ENCODE peak calls at places on chromosomes 3 and 15, in four cellular contexts. X is NCI-H1417, V is hypothalamus, F is psoas muscle. Q is an unnamed sample.

GRCh38 chr3:66948853-66949252 is 49.3 kb upstream of the KBTBD8 start:
- DNase-seq in F (no peak), X (no peak), V (no peak), Q (no peak)

GRCh38 chr15:85582076-85582718 is 201.8 kb downstream of the AKAP13 start:
- DNase-seq in F (no peak), X (no peak), V (no peak), Q (no peak)

GRCh38 chr15:80152896-80153876 is at the start of gene FAH:
- DNase-seq in X (peak; percentile 64), V (no peak), F (no peak), Q (no peak)

GRCh38 chr3:141998674-141999290 is 122.3 kb downstream of the ATP1B3 start:
- DNase-seq in X (no peak), V (no peak), F (no peak), Q (no peak)

GRCh38 chr3:49158108-49158709 is 7.9 kb downstream of the CCDC71 start:
- DNase-seq in F (no peak), X (peak; percentile 28), V (no peak), Q (no peak)

GRCh38 chr3:146250449-146251382 is at the start of gene PLSCR4:
- DNase-seq in F (peak; percentile 84), V (peak; percentile 52), X (peak; percentile 65), Q (peak; percentile 45)

GRCh38 chr3:14166877-14167605 is 11.4 kb downstream of the XPC start:
- DNase-seq in X (no peak), F (no peak), V (no peak), Q (no peak)

GRCh38 chr3:60363817-60364216 is 887.4 kb downstream of the FHIT start:
- DNase-seq in X (no peak), V (no peak), F (no peak), Q (no peak)

GRCh38 chr3:11832964-11833621 is 13.6 kb downstream of the TAMM41 start:
- DNase-seq in X (no peak), F (no peak), V (no peak), Q (peak; percentile 76)

GRCh38 chr3:71232175-71232679 is 351.3 kb downstream of the FOXP1 start:
- DNase-seq in X (no peak), V (no peak), F (no peak), Q (no peak)

GRCh38 chr3:129365296-129365695 is 63.1 kb downstream of the EFCAB12 start:
- DNase-seq in X (no peak), F (no peak), V (no peak), Q (no peak)

GRCh38 chr15:52040167-52040900 is 21.3 kb downstream of the MAPK6 start:
- DNase-seq in F (no peak), X (no peak), V (no peak), Q (peak; percentile 81)

GRCh38 chr3:128681277-128681829 is 30.7 kb upstream of the RPN1 start:
- DNase-seq in V (no peak), X (no peak), F (no peak), Q (no peak)

GRCh38 chr3:63975705-63976104 is 47.6 kb downstream of the PSMD6 start:
- DNase-seq in V (peak; percentile 24), F (peak; percentile 66), X (no peak), Q (peak; percentile 65)

GRCh38 chr3:147975165-147975564 is 566.0 kb downstream of the ZIC1 start:
- DNase-seq in V (no peak), F (no peak), X (no peak), Q (no peak)

GRCh38 chr3:87370007-87370406 is 93.6 kb upstream of the POU1F1 start:
- DNase-seq in X (peak; percentile 13), V (no peak), F (no peak), Q (no peak)

GRCh38 chr15:94008101-94009080 is 223.0 kb upstream of the MCTP2 start:
- DNase-seq in X (no peak), F (no peak), V (no peak), Q (no peak)

GRCh38 chr3:56188201-56188600 is 280.1 kb downstream of the ERC2 start:
- DNase-seq in X (no peak), V (no peak), F (no peak), Q (no peak)

GRCh38 chr3:83230841-83231240 is 1469.4 kb upstream of the GBE1 start:
- DNase-seq in X (no peak), V (no peak), F (no peak), Q (no peak)

GRCh38 chr15:52523192-52523591 is 5.5 kb downstream of the MYO5A start:
- DNase-seq in F (no peak), X (no peak), V (no peak), Q (no peak)

GRCh38 chr3:127693336-127693843 is 20.6 kb downstream of the ABTB1 start:
- DNase-seq in X (no peak), F (peak; percentile 3), V (no peak), Q (no peak)

GRCh38 chr3:69240651-69241578 is 118.5 kb upstream of the LMOD3 start:
- DNase-seq in X (no peak), F (no peak), V (no peak), Q (no peak)

GRCh38 chr15:66078196-66078928 is 175.2 kb downstream of the MEGF11 start:
- DNase-seq in F (no peak), X (no peak), V (no peak), Q (no peak)

GRCh38 chr3:111619833-111620232 is 24.7 kb upstream of the ZBED2 start:
- DNase-seq in X (peak; percentile 22), F (no peak), V (no peak), Q (no peak)

Q was measured in globus pallidus.